ENCODE peak calls at places on chromosome 18, in seven cellular contexts. One of them, this sample, is unnamed.

GRCh38 chr18:79548077-79548450 is 131.5 kb upstream of the CTDP1 start:
- DNase-seq in HCT116: no peak
- DNase-seq in HepG2: no peak
- DNase-seq in H1: no peak
- DNase-seq in K562: no peak
- DNase-seq in GM12878: no peak
- DNase-seq in Panc1: no peak
- DNase-seq in this sample: no peak

GRCh38 chr18:10081477-10081876 is 167.7 kb downstream of the VAPA start:
- DNase-seq in H1: no peak
- DNase-seq in GM12878: no peak
- DNase-seq in HepG2: peak
- DNase-seq in HCT116: no peak
- DNase-seq in Panc1: no peak
- DNase-seq in K562: peak
- DNase-seq in this sample: no peak

GRCh38 chr18:40868110-40868858 is 1086.8 kb upstream of the PIK3C3 start:
- DNase-seq in GM12878: no peak
- DNase-seq in HCT116: no peak
- DNase-seq in HepG2: peak
- DNase-seq in K562: no peak
- DNase-seq in Panc1: peak
- DNase-seq in H1: no peak
- DNase-seq in this sample: no peak

GRCh38 chr18:46650681-46651080 is 6.3 kb downstream of the LOXHD1 start:
- DNase-seq in Panc1: no peak
- DNase-seq in K562: no peak
- DNase-seq in HepG2: no peak
- DNase-seq in HCT116: no peak
- DNase-seq in GM12878: no peak
- DNase-seq in H1: no peak
- DNase-seq in this sample: no peak

GRCh38 chr18:65751145-65752085 is 603 bp downstream of the CDH7 start:
- DNase-seq in HCT116: no peak
- DNase-seq in GM12878: no peak
- DNase-seq in H1: no peak
- DNase-seq in K562: no peak
- DNase-seq in HepG2: no peak
- DNase-seq in Panc1: no peak
- DNase-seq in this sample: no peak

GRCh38 chr18:21386523-21387240 is 144.7 kb downstream of the GREB1L start:
- DNase-seq in K562: no peak
- DNase-seq in H1: peak
- DNase-seq in Panc1: no peak
- DNase-seq in GM12878: no peak
- DNase-seq in HCT116: no peak
- DNase-seq in HepG2: no peak
- DNase-seq in this sample: no peak

GRCh38 chr18:45521777-45522176 is 93.5 kb upstream of the SLC14A2 start:
- DNase-seq in Panc1: no peak
- DNase-seq in K562: no peak
- DNase-seq in HCT116: no peak
- DNase-seq in H1: no peak
- DNase-seq in GM12878: no peak
- DNase-seq in HepG2: no peak
- DNase-seq in this sample: no peak

GRCh38 chr18:77320960-77321559 is 71.4 kb downstream of the GALR1 start:
- DNase-seq in K562: no peak
- DNase-seq in HCT116: no peak
- DNase-seq in HepG2: no peak
- DNase-seq in Panc1: no peak
- DNase-seq in H1: no peak
- DNase-seq in GM12878: no peak
- DNase-seq in this sample: no peak

GRCh38 chr18:22128954-22129353 is 40.4 kb upstream of the GATA6 start:
- DNase-seq in K562: no peak
- DNase-seq in Panc1: no peak
- DNase-seq in HepG2: no peak
- DNase-seq in HCT116: no peak
- DNase-seq in GM12878: no peak
- DNase-seq in H1: no peak
- DNase-seq in this sample: no peak

GRCh38 chr18:68991281-68991680 is 193.4 kb downstream of the CCDC102B start:
- DNase-seq in GM12878: no peak
- DNase-seq in HCT116: no peak
- DNase-seq in H1: no peak
- DNase-seq in K562: no peak
- DNase-seq in HepG2: no peak
- DNase-seq in Panc1: no peak
- DNase-seq in this sample: no peak

GRCh38 chr18:44958450-44958849 is 277.8 kb downstream of the SETBP1 start:
- DNase-seq in K562: no peak
- DNase-seq in HCT116: no peak
- DNase-seq in H1: no peak
- DNase-seq in GM12878: no peak
- DNase-seq in Panc1: no peak
- DNase-seq in HepG2: no peak
- DNase-seq in this sample: no peak

GRCh38 chr18:46291149-46291548 is 187.0 kb downstream of the HAUS1 start:
- DNase-seq in HCT116: no peak
- DNase-seq in GM12878: no peak
- DNase-seq in H1: no peak
- DNase-seq in HepG2: no peak
- DNase-seq in Panc1: no peak
- DNase-seq in K562: no peak
- DNase-seq in this sample: no peak

GRCh38 chr18:8835556-8835955 is 130.2 kb downstream of the MTCL1 start:
- DNase-seq in Panc1: no peak
- DNase-seq in H1: no peak
- DNase-seq in K562: no peak
- DNase-seq in HCT116: no peak
- DNase-seq in GM12878: no peak
- DNase-seq in HepG2: no peak
- DNase-seq in this sample: no peak

GRCh38 chr18:23365602-23366001 is 87.5 kb upstream of the RIOK3 start:
- DNase-seq in K562: no peak
- DNase-seq in HepG2: no peak
- DNase-seq in GM12878: no peak
- DNase-seq in Panc1: no peak
- DNase-seq in H1: no peak
- DNase-seq in HCT116: no peak
- DNase-seq in this sample: no peak

GRCh38 chr18:71134122-71134521 is 845.3 kb downstream of the SOCS6 start:
- DNase-seq in K562: no peak
- DNase-seq in HepG2: no peak
- DNase-seq in H1: no peak
- DNase-seq in GM12878: no peak
- DNase-seq in Panc1: no peak
- DNase-seq in HCT116: no peak
- DNase-seq in this sample: no peak

GRCh38 chr18:72948439-72948838 is 80.7 kb upstream of the NETO1 start:
- DNase-seq in HepG2: no peak
- DNase-seq in K562: no peak
- DNase-seq in Panc1: no peak
- DNase-seq in H1: no peak
- DNase-seq in HCT116: no peak
- DNase-seq in GM12878: no peak
- DNase-seq in this sample: no peak

DNA sequence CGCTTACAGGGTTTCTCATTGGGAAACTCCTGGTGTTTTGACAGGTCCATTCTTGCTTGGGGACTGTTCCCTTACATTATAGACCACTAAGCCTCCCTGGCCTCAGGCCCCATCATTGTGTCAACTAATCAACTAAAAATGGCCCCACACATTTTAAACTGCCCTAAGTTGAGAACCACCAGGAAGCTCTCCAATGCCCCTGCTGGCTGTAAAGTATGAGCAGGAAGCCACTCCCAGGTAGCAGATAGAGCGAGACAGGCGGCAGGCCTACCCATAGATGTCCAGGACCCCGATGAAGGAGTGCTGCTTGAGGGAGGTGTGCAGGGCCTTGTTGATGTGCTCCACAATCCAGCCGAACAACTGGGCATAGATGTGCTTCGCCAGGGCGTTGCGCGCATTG is 160.7 kb upstream of the ACAA2 start:
- DNase-seq in K562: no peak
- DNase-seq in HepG2: no peak
- DNase-seq in Panc1: no peak
- DNase-seq in GM12878: no peak
- DNase-seq in H1: no peak
- DNase-seq in HCT116: no peak
- DNase-seq in this sample: no peak
- TF ChIP-seq SIN3A in K562: no peak
- TF ChIP-seq SIN3A in HepG2: no peak
- TF ChIP-seq SIN3A in Panc1: no peak
- TF ChIP-seq SIN3A in GM12878: no peak
- TF ChIP-seq SIN3A in H1: no peak
- TF ChIP-seq SIN3A in HCT116: no peak
- TF ChIP-seq SIN3A in this sample: no peak

DNA sequence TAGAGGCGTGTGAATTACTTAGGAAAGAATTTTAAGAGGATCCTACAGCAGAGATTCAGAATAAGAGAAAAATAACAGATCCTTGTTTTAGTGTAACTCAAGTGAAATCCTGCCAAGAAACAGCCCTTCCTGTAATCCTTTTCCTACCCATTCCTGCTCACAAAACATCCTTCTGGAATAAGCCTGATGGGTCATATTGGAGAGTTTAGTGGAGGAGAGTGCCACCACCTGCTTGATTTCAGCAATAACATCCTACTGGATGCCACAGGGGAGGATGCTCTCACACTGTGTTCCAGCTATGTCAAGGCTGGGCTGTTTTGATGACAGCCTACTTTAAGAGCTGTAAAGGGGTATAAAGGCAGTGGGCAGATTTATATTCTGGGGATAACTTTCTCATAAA is 54.8 kb upstream of the CCDC178 start:
- DNase-seq in HCT116: no peak
- DNase-seq in GM12878: peak
- DNase-seq in Panc1: peak
- DNase-seq in H1: peak
- DNase-seq in HepG2: peak
- DNase-seq in K562: peak
- DNase-seq in this sample: peak
- TF ChIP-seq SIN3A in HCT116: no peak
- TF ChIP-seq SIN3A in GM12878: no peak
- TF ChIP-seq SIN3A in Panc1: no peak
- TF ChIP-seq SIN3A in H1: no peak
- TF ChIP-seq SIN3A in HepG2: no peak
- TF ChIP-seq SIN3A in K562: no peak
- TF ChIP-seq SIN3A in this sample: no peak

GRCh38 chr18:32373505-32373904 is 97.2 kb downstream of the GAREM1 start:
- DNase-seq in K562: no peak
- DNase-seq in H1: no peak
- DNase-seq in GM12878: no peak
- DNase-seq in Panc1: no peak
- DNase-seq in HCT116: no peak
- DNase-seq in HepG2: no peak
- DNase-seq in this sample: no peak
- TF ChIP-seq SIN3A in K562: no peak
- TF ChIP-seq SIN3A in H1: no peak
- TF ChIP-seq SIN3A in GM12878: no peak
- TF ChIP-seq SIN3A in Panc1: no peak
- TF ChIP-seq SIN3A in HCT116: no peak
- TF ChIP-seq SIN3A in HepG2: no peak
- TF ChIP-seq SIN3A in this sample: no peak

GRCh38 chr18:75344615-75345014 is 82.9 kb downstream of the SMIM21 start:
- DNase-seq in Panc1: no peak
- DNase-seq in GM12878: no peak
- DNase-seq in HCT116: no peak
- DNase-seq in H1: no peak
- DNase-seq in HepG2: no peak
- DNase-seq in K562: no peak
- DNase-seq in this sample: no peak
- TF ChIP-seq SIN3A in Panc1: no peak
- TF ChIP-seq SIN3A in GM12878: no peak
- TF ChIP-seq SIN3A in HCT116: no peak
- TF ChIP-seq SIN3A in H1: no peak
- TF ChIP-seq SIN3A in HepG2: no peak
- TF ChIP-seq SIN3A in K562: no peak
- TF ChIP-seq SIN3A in this sample: no peak

GRCh38 chr18:42258301-42258965 is 303.4 kb downstream of the PIK3C3 start:
- DNase-seq in HCT116: no peak
- DNase-seq in Panc1: no peak
- DNase-seq in K562: no peak
- DNase-seq in GM12878: no peak
- DNase-seq in H1: no peak
- DNase-seq in HepG2: no peak
- DNase-seq in this sample: no peak
- TF ChIP-seq SIN3A in HCT116: no peak
- TF ChIP-seq SIN3A in Panc1: no peak
- TF ChIP-seq SIN3A in K562: no peak
- TF ChIP-seq SIN3A in GM12878: no peak
- TF ChIP-seq SIN3A in H1: no peak
- TF ChIP-seq SIN3A in HepG2: no peak
- TF ChIP-seq SIN3A in this sample: no peak

GRCh38 chr18:37299471-37300304 is 265.9 kb downstream of the CELF4 start:
- DNase-seq in HCT116: peak
- DNase-seq in Panc1: peak
- DNase-seq in K562: peak
- DNase-seq in HepG2: peak
- DNase-seq in H1: no peak
- DNase-seq in GM12878: peak
- DNase-seq in this sample: peak
- TF ChIP-seq SIN3A in HCT116: no peak
- TF ChIP-seq SIN3A in Panc1: no peak
- TF ChIP-seq SIN3A in K562: no peak
- TF ChIP-seq SIN3A in HepG2: peak
- TF ChIP-seq SIN3A in H1: no peak
- TF ChIP-seq SIN3A in GM12878: no peak
- TF ChIP-seq SIN3A in this sample: peak

GRCh38 chr18:49561377-49562193 is at the start of gene LIPG:
- DNase-seq in Panc1: peak
- DNase-seq in H1: peak
- DNase-seq in GM12878: no peak
- DNase-seq in HepG2: peak
- DNase-seq in HCT116: peak
- DNase-seq in K562: peak
- DNase-seq in this sample: peak
- TF ChIP-seq SIN3A in Panc1: no peak
- TF ChIP-seq SIN3A in H1: peak
- TF ChIP-seq SIN3A in GM12878: no peak
- TF ChIP-seq SIN3A in HepG2: no peak
- TF ChIP-seq SIN3A in HCT116: no peak
- TF ChIP-seq SIN3A in K562: no peak
- TF ChIP-seq SIN3A in this sample: no peak

This sample was measured in SK-N-SH.